ENCODE peak calls at places on chromosomes 5 and 9, in six cellular contexts. V, W, K, I, M and U are unnamed samples.
A peak's percentile ranks its signal among the peaks of the same experiment; 100 is the strongest.

GRCh38 chr9:111096051-111096450 is 57.8 kb upstream of the LPAR1 start:
- DNase-seq in I (no peak), K (no peak), M (no peak), W (no peak), V (no peak), U (no peak)

GRCh38 chr5:177458912-177459350 is 12.3 kb downstream of the PRR7 start:
- DNase-seq in V (no peak), I (peak; percentile 36), K (no peak), W (no peak), M (no peak), U (no peak)

GRCh38 chr9:69829484-69829883 is 8.9 kb downstream of the CFAP95 start:
- DNase-seq in I (no peak), M (no peak), K (no peak), V (no peak), W (no peak), U (no peak)

GRCh38 chr9:70902171-70902570 is 219.2 kb downstream of the TRPM3 start:
- DNase-seq in V (no peak), M (no peak), I (no peak), W (no peak), K (no peak), U (no peak)

GRCh38 chr5:38157024-38157423 is 101.3 kb upstream of the EGFLAM start:
- DNase-seq in V (no peak), I (no peak), K (no peak), W (no peak), M (no peak), U (no peak)

GRCh38 chr5:133401731-133402347 is 210.5 kb downstream of the FSTL4 start:
- DNase-seq in I (no peak), W (no peak), M (no peak), K (no peak), V (no peak), U (no peak)

GRCh38 chr5:99900302-99900811 is 634.8 kb upstream of the FAM174A start:
- DNase-seq in K (no peak), M (no peak), V (no peak), W (no peak), I (peak; percentile 56), U (no peak)

GRCh38 chr5:180141068-180141660 is 67.8 kb downstream of the RASGEF1C start:
- DNase-seq in V (no peak), M (peak; percentile 40), K (peak; percentile 8), I (no peak), W (no peak), U (no peak)

GRCh38 chr9:24118170-24118569 is 292.1 kb upstream of the ELAVL2 start:
- DNase-seq in M (no peak), V (no peak), W (no peak), K (no peak), I (no peak), U (no peak)

GRCh38 chr9:108182950-108183381 is 672.8 kb downstream of the ACTL7B start:
- DNase-seq in V (no peak), K (no peak), I (peak; percentile 4), W (no peak), M (no peak), U (no peak)

GRCh38 chr5:67746103-67746502 is 469.5 kb upstream of the PIK3R1 start:
- DNase-seq in V (no peak), I (no peak), W (no peak), M (no peak), K (no peak), U (no peak)

DNA sequence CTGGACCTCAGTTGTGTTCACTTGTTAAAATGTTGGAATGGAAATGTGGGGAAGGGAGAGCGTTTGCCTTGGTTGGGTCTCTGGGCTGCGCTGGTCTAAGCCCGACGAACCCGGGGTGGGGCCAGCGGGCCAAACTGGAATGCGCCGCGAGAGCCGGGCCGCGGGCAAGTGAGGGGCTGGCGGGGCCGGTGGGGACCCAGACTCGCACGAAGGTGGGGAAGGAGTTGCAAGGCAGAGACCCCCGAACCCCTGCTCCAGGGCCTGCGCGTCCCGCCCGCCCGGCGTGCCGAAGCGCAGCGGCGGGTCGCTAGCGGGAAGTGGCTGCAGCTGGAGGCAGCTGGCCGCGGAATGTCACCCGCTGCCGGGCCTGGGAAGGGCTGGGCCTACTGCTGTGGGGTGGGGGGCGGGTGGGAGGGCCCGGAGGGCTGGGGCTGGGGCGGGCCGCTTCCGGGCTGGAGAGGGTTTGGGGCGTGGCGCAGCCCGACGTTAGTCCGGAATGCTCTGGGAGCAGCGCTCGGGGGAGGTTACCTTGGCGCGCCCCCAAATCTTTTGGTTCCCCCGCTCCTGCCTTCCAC is 84.8 kb downstream of the DAB2IP start:
- DNase-seq in W (no peak), V (no peak), M (peak; percentile 88), K (peak; percentile 76), I (peak; percentile 22), U (peak; percentile 81)
- H3K4me3 ChIP-seq in W (peak overlapping the region; percentile 30), V (no peak overlapping the region), M (peak overlapping the region; percentile 51), K (peak overlapping the region; percentile 8), I (peak overlapping the region; percentile 55), U (peak overlapping the region; percentile 22)

GRCh38 chr5:172436078-172436873 is 18.0 kb downstream of the SH3PXD2B start:
- DNase-seq in I (no peak), W (no peak), V (no peak), K (no peak), M (no peak), U (no peak)

GRCh38 chr5:172435362-172436077 is 18.8 kb downstream of the SH3PXD2B start:
- DNase-seq in W (no peak), I (no peak), M (no peak), K (no peak), V (no peak), U (no peak)

GRCh38 chr5:172434246-172434645 is 20.1 kb downstream of the SH3PXD2B start:
- DNase-seq in I (no peak), V (no peak), M (no peak), K (no peak), W (no peak), U (no peak)

GRCh38 chr5:172433071-172433470 is 21.3 kb downstream of the SH3PXD2B start:
- DNase-seq in I (no peak), M (no peak), K (no peak), V (no peak), W (no peak), U (no peak)

DNA sequence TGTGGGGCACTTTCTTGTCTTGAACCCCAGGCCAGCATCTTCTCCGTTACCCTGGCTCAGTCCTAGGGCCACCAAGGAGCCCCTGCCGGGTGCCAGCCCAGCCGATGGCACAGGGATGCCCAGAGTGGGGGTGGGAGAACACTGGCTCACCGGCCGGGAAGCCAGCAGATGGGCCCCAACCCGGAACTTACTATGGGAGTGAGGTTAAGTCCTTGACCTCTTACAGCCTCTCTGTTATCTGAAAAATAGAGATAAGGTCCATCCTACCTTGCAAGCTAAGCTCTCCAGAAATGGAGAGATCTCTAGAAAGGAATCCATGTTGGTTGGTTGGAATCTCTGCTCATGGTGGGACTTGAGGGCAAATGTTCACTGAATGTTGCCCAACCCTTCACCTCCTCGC is 20.8 kb downstream of the SH3PXD2B start:
- DNase-seq in K (no peak), W (no peak), I (no peak), V (no peak), M (no peak), U (no peak)
- H3K4me3 ChIP-seq in K (no peak overlapping the region), W (no peak overlapping the region), I (no peak overlapping the region), V (no peak overlapping the region), M (no peak overlapping the region), U (no peak overlapping the region)

DNA sequence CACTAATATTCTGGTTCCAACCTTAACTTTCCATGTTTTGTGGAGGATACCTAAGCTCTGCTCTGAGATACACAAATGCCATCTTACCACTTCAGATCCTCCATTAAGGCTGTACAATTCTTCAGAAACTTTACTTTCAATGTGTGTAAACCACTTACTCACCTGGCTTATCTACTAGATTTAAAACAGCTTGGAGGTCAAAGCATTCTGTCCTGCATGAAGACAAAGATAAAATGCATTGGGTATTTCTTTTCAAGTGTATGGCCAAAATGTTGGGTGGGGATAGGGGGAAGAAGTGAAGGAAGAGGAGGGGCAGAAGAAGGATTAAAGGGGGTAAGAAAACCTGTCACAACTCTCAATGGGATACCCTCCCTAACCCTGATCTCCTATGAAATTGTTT is 939 bp downstream of the GOLGA1 start:
- DNase-seq in M (no peak), V (no peak), W (no peak), I (no peak), K (no peak), U (no peak)
- H3K4me3 ChIP-seq in M (peak overlapping the region; percentile 55), V (peak overlapping the region; percentile 94), W (peak overlapping the region; percentile 90), I (peak overlapping the region; percentile 89), K (peak overlapping the region; percentile 86), U (peak overlapping the region; percentile 65)

DNA sequence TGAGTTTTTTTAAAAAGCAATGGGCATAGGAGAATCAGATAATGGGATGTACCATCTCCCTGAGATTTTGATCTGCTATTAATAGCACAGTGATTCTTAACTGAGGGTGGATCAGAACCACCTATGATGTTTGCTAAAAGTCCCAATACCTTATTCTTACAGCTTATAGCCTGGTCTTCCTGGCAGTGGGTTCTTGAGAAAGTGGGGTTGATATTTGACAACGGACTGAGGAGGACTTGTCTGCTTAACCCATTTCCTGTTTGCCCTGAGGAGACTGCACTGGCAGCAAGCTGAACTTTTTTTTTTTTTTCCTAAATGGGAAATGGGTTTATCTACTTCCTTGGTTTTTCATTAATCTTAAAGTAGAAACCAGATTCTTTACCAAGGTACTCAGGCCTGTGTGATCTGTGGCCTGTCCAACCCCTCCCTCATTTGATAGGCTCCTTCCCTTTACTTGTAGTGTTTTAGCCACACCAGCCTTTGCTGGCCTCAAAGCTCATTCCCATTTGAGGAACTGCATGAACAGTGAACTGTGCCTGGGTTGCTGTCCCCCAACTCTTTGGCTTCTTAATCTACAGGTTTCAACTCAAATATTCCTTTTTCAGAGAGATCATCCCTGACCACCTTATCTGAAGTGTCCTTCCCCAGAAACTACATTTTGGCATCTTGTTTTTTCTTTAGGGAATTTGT is 47.1 kb downstream of the C9orf57 start:
- DNase-seq in W (no peak), M (no peak), V (no peak), K (no peak), I (no peak), U (no peak)
- H3K4me3 ChIP-seq in W (no peak overlapping the region), M (no peak overlapping the region), V (no peak overlapping the region), K (no peak overlapping the region), I (no peak overlapping the region), U (no peak overlapping the region)

DNA sequence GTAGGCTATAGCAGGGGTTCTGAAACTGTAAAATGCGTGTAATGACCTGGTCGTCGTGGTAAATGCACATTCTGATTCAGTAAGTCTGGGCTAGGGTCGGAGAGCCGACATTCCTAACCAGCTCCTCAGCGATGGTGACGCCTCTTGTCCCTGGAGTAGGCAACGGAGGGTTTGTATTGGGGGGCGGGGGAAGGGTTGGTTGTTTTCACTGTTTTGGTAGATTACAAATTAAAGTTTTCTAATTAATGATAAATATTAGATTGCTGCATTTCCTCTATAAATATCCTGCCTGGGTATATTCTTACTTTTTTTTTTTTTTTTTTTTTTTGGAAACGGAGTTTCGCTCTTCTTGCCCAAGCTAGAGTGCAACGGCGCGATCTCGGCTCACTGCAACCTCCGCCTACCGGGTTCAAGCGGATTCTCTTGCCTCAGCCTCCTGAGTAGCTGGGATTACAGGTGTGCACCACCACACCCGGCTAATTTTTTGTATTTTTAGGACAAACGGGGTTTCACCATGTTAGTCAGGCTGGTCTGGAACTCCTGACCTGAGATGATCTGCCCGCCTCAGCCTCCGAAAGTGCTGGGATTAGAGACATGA is 566 bp upstream of the ALDH7A1 start:
- DNase-seq in M (no peak), K (no peak), W (no peak), I (no peak), V (no peak), U (no peak)
- H3K4me3 ChIP-seq in M (peak overlapping the region; percentile 47), K (no peak overlapping the region), W (peak overlapping the region; percentile 54), I (peak overlapping the region; percentile 76), V (no peak overlapping the region), U (peak overlapping the region; percentile 73)